ENCODE peak calls at places on chromosomes 11 and 22, in six cellular contexts. M is body of pancreas, G is uterus, K is heart left ventricle, I is A549, Z is K562. J is an unnamed sample. For H3K4me1, the result is how much of the 10 kb centered on the place peaks cover.

GRCh38 chr22:50473088-50473487 is 1.7 kb downstream of the SBF1 start:
- DNase-seq in G (no peak), K (no peak), Z (peak), I (peak), M (no peak), J (no peak)

GRCh38 chr11:130523609-130524008 is 75.2 kb downstream of the ADAMTS15 start:
- DNase-seq in I (no peak), G (peak), Z (no peak), K (no peak), M (no peak), J (peak)

GRCh38 chr22:36540867-36541642 is 12.1 kb upstream of the EIF3D start:
- DNase-seq in Z (no peak), M (no peak), G (no peak), K (peak), I (no peak), J (no peak)

GRCh38 chr11:63290285-63290684 is 46.9 kb upstream of the SLC22A25 start:
- DNase-seq in M (no peak), K (no peak), I (no peak), Z (no peak), G (no peak), J (no peak)

GRCh38 chr11:32312865-32313403 is 122.4 kb downstream of the WT1 start:
- DNase-seq in G (peak), M (peak), Z (peak), I (peak), K (no peak), J (no peak)

GRCh38 chr22:23970201-23970641 is 3.5 kb downstream of the DDTL start:
- DNase-seq in Z (no peak), G (no peak), I (no peak), M (no peak), K (no peak), J (no peak)

GRCh38 chr22:28821452-28821851 is 21.1 kb upstream of the XBP1 start:
- DNase-seq in Z (no peak), K (no peak), G (no peak), I (no peak), M (no peak), J (no peak)

GRCh38 chr11:91085985-91086384 is 863.1 kb upstream of the CHORDC1 start:
- DNase-seq in I (no peak), M (no peak), Z (no peak), K (no peak), G (no peak), J (no peak)

GRCh38 chr22:36002084-36002483 is 26.5 kb downstream of the RBFOX2 start:
- DNase-seq in I (no peak), G (no peak), M (no peak), Z (peak), K (no peak), J (no peak)

GRCh38 chr11:9565822-9566560 is 7.5 kb upstream of the WEE1 start:
- DNase-seq in K (no peak), Z (peak), G (peak), I (peak), M (peak), J (peak)

GRCh38 chr11:59753650-59754493 is 1.3 kb upstream of the STX3 start:
- DNase-seq in I (peak), G (peak), Z (peak), M (peak), K (peak), J (peak)

GRCh38 chr11:134207538-134208239 is 16.1 kb downstream of the NCAPD3 start:
- DNase-seq in G (no peak), I (peak), K (no peak), Z (peak), M (peak), J (no peak)

GRCh38 chr11:118873804-118874203 is 9.9 kb upstream of the CXCR5 start:
- DNase-seq in Z (no peak), M (no peak), I (no peak), G (no peak), K (no peak), J (no peak)

GRCh38 chr22:37187891-37188761 is at the start of gene C1QTNF6:
- DNase-seq in I (peak), K (peak), M (no peak), G (peak), Z (no peak), J (no peak)

GRCh38 chr11:44751066-44751465 is 24.3 kb downstream of the TSPAN18 start:
- DNase-seq in Z (no peak), M (no peak), G (peak), K (no peak), I (no peak), J (no peak)

GRCh38 chr11:134538793-134539192 is 126.8 kb upstream of the B3GAT1 start:
- DNase-seq in I (no peak), G (peak), K (no peak), M (peak), Z (no peak), J (no peak)

GRCh38 chr11:71474771-71475483 is 21.9 kb downstream of the NADSYN1 start:
- DNase-seq in I (no peak), K (no peak), M (no peak), Z (no peak), G (no peak), J (no peak)

DNA sequence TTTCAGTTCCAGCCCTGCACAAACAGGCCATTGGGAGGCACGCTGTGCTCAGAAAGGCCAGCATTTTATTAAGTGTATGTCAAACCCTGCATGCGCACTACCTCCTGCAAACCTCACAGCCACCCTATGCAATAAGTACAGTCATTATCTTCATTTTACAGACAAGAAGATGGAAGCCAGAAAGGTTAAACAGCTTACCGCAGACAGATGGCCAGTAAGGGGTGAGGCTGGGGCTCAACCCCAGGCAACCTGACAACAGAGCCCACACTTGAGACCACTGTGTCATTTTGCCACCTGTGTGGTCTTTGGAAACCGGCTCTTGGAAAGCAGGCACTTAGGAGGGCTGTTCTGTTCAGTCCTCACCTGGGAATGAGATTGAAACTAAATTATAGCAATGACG is 142.3 kb downstream of the NXPE2 start:
- DNase-seq in G (no peak), I (no peak), Z (peak), M (no peak), K (no peak), J (no peak)
- H3K27ac ChIP-seq in G (no peak), I (no peak), Z (no peak), M (no peak), K (no peak), J (no peak)

DNA sequence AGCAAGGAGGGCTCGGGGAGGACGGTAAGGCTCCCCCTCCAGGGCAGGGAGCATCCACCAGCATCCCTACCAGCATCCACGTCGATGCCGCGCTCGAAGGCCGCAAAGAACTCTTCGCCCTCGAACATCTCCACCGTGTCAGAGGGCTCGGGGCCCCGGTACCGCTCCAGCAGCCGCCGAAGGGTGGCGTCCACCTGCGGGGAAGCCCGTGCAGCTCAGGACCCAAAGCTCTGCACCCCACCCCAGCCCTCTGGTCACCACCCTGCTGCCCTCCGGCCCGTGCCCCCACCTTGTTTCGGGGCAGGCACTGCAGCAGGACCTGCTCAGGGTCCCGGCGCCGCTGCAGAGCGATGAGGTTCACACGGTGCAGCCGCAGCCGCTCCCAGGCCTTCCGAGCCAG is 2.4 kb upstream of the SLC25A22 start:
- DNase-seq in Z (no peak), M (no peak), G (no peak), K (no peak), I (no peak), J (no peak)
- TF ChIP-seq POLR2A in Z (no peak), M (no peak), G (no peak), K (no peak), I (no peak), J (no peak)

GRCh38 chr11:129315781-129316579 is 59.7 kb upstream of the BARX2 start:
- DNase-seq in Z (no peak), M (peak), K (no peak), G (no peak), I (no peak), J (no peak)
- H3K4me1 ChIP-seq in Z (under half), M (half or more), K (under half), G (under half), I (under half), J (under half)

GRCh38 chr11:10805741-10806140 is 3.0 kb downstream of the EIF4G2 start:
- DNase-seq in G (no peak), M (no peak), Z (no peak), K (no peak), I (no peak), J (no peak)
- H3K27ac ChIP-seq in G (no peak), M (peak), Z (no peak), K (peak), I (peak), J (peak)

GRCh38 chr11:3894128-3894731 is 38.8 kb downstream of the STIM1 start:
- DNase-seq in K (peak), I (no peak), M (no peak), G (no peak), Z (peak), J (no peak)
- TF ChIP-seq POLR2A in K (no peak), I (no peak), M (no peak), G (no peak), Z (no peak), J (no peak)

DNA sequence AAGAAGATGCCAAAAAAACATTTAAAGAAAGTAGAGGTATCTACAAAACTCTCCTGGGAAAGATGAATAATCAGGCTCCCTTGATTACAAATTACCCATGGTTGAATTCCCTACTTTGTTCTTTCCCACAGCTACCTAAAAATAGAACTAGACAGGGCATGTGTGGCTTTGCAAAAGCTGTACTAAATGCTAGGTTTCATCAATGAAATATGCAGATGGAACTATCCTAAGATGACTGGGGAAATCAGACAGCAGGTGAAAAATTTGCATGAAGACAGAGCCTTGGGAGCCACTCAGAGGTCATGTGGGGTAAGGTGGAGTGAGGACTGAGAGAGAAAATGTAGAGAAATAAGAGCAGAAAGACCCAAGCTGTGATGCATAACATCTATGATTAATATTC is 14.7 kb downstream of the LAYN start:
- DNase-seq in Z (no peak), M (no peak), I (no peak), K (no peak), G (no peak), J (no peak)
- H3K4me1 ChIP-seq in Z (under half), M (under half), I (under half), K (under half), G (under half), J (under half)

DNA sequence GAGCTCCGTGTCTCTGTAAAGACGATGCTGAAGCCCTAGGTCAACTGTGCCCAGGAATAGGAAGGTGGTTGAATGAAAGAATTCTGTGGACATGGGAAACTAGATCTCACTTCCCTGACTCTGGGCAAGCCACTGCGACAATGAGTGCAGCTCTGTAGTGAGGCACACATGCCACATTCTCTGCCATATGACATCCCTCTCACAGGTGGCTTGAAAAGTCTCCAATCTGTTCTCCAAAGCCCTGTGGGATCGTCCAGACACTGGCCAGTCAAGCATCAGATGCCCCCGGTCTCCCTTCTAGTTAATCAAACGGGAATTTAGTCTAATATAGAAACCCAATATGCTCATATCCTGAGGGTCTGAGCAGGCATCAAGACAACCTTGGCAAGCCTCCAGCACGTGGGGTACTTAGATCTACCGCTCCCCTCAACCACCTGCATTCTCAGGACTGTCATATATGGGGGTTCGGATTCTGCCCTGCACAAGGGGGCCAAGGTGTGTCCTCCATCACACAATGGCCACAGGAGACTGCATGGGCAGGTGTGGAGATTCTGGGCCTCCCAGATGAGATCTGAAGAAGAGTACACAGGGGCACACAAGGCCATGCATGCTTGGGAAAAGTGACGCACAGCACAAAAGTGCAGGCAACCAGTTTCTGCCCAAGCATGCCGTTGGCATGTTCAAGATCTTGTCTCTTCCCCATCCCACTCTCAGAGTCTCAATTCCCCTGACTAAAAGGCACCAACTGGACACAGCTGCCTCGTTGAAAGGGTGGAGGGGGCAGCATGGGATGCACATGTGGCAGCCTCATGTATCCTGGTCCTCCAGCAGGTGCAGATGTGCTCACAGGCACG is 11.9 kb downstream of the DKK3 start:
- DNase-seq in M (no peak), K (no peak), I (no peak), G (no peak), Z (no peak), J (no peak)
- H3K27ac ChIP-seq in M (no peak), K (no peak), I (peak), G (no peak), Z (no peak), J (no peak)

GRCh38 chr11:73982595-73982989 is at the start of gene UCP2:
- DNase-seq in I (no peak), K (peak), Z (peak), M (peak), G (peak), J (peak)
- TF ChIP-seq POLR2A in I (peak), K (no peak), Z (peak), M (no peak), G (no peak), J (no peak)

DNA sequence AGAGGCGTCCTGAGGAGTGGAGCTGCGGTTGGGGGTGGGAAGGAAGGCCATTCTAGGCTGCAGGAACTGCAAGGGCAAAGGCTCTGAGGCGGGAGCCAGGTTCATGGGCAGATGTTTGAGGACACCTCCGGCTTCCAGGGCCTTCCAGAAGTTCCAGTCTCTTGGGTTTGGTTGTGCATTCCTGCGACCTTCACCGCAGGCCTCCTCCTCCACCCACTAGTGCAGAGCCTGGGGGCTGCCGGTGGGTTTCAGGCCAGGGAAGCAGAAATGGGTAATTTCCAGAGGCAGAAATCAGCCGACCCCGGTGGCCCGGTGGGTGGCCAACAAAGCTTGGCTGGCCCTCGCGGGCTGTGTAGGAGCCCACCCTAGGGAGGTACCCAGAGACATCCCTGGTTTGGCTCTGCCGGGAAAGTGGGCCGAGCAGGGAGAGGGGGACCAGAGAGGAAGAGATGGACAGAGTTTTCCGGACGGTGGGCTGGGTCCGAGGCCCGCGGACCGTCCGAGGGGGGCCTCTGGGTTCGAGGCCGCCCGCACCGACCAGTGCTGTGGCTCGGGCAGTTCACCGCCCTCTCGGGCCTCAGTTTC is 388 bp upstream of the PHETA2 start:
- DNase-seq in M (no peak), I (no peak), G (no peak), Z (no peak), K (no peak), J (no peak)
- H3K4me1 ChIP-seq in M (half or more), I (under half), G (under half), Z (under half), K (under half), J (under half)

GRCh38 chr11:48170840-48171233 is 45.8 kb upstream of the OR4B1 start:
- DNase-seq in Z (no peak), K (no peak), G (no peak), I (no peak), M (no peak), J (no peak)

GRCh38 chr11:48170176-48170839 is 46.3 kb upstream of the OR4B1 start:
- DNase-seq in M (no peak), G (no peak), I (no peak), Z (no peak), K (no peak), J (no peak)

GRCh38 chr11:48168815-48169214 is 47.8 kb upstream of the OR4B1 start:
- DNase-seq in K (no peak), G (no peak), M (no peak), I (no peak), Z (no peak), J (no peak)

GRCh38 chr11:48169706-48170105 is 46.9 kb upstream of the OR4B1 start:
- DNase-seq in K (peak), I (no peak), G (no peak), M (no peak), Z (peak), J (no peak)

DNA sequence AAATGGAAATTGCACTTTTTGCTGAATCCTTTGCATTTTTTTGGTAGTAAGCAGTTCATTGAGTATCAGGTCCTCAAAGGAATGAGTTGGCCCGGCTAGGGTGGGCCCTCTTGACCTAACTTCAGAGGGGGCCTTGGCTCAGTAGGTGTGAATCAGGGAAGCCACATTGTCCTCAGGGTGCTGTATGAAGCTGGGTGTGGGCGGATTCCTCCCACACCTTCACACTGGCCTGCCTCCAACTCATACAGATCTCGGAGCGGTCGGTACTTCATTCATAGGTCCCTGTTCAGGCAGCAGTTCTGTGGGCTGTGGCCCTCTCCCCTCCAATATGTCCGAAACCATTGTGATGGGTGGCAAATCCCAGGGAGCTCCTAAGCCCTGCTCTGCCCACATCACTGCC is 47.4 kb upstream of the OR4B1 start:
- DNase-seq in I (no peak), G (no peak), K (no peak), M (no peak), Z (peak), J (no peak)
- H3K27ac ChIP-seq in I (no peak), G (peak), K (peak), M (no peak), Z (no peak), J (no peak)